ENCODE peak calls at places on chromosome 17, in six cellular contexts. C is CD4-positive, CD25-positive, alpha-beta regulatory T cell; M is thoracic aorta; D is heart right ventricle; U is endothelial cell of umbilical vein; H is sigmoid colon. S is an unnamed sample. For H3K9me3, the result is how much of the 10 kb centered on the place peaks cover.

GRCh38 chr17:38556234-38556633 is 49.5 kb downstream of the SRCIN1 start:
- DNase-seq in C (no peak), M (no peak), D (no peak), U (no peak), H (no peak), S (no peak)

GRCh38 chr17:76700627-76701470 is 9.9 kb downstream of the MXRA7 start:
- DNase-seq in C (no peak), M (peak), D (peak), U (peak), H (peak), S (no peak)

GRCh38 chr17:45016823-45017222 is 34.6 kb downstream of the DCAKD start:
- DNase-seq in C (no peak), M (no peak), D (no peak), U (no peak), H (no peak), S (no peak)

GRCh38 chr17:79125503-79125902 is 50.9 kb downstream of the ENGASE start:
- DNase-seq in C (no peak), M (no peak), D (no peak), U (no peak), H (no peak), S (no peak)

GRCh38 chr17:82008941-82009405 is 13.7 kb downstream of the CENPX start:
- DNase-seq in C (no peak), M (no peak), D (peak), U (no peak), H (no peak), S (no peak)

GRCh38 chr17:59779521-59779920 is 72.1 kb downstream of the VMP1 start:
- DNase-seq in C (no peak), M (no peak), D (no peak), U (no peak), H (no peak), S (no peak)

GRCh38 chr17:28912938-28913333 is 10.1 kb upstream of the DHRS13 start:
- DNase-seq in C (no peak), M (no peak), D (no peak), U (no peak), H (no peak), S (no peak)

GRCh38 chr17:76948726-76949342 is 80.6 kb downstream of the MGAT5B start:
- DNase-seq in C (no peak), M (no peak), D (no peak), U (no peak), H (no peak), S (no peak)

GRCh38 chr17:48724241-48725004 is 1.4 kb downstream of the PRAC2 start:
- DNase-seq in C (peak), M (peak), D (peak), U (peak), H (peak), S (peak)

GRCh38 chr17:1651559-1651844 is 1.8 kb upstream of the RILP start:
- DNase-seq in C (no peak), M (no peak), D (no peak), U (no peak), H (no peak), S (no peak)

GRCh38 chr17:40065771-40066510 is 3.2 kb downstream of the THRA start:
- DNase-seq in C (no peak), M (no peak), D (no peak), U (no peak), H (peak), S (no peak)

GRCh38 chr17:47201168-47201567 is 8.0 kb upstream of the MYL4 start:
- DNase-seq in C (no peak), M (no peak), D (no peak), U (no peak), H (no peak), S (no peak)

GRCh38 chr17:15965510-15965909 is 20.6 kb downstream of the ADORA2B start:
- DNase-seq in C (no peak), M (no peak), D (no peak), U (no peak), H (peak), S (no peak)

GRCh38 chr17:51014129-51014528 is 106.5 kb downstream of the SPAG9 start:
- DNase-seq in C (no peak), M (no peak), D (no peak), U (no peak), H (no peak), S (no peak)

GRCh38 chr17:16925461-16926060 is 46.4 kb downstream of the TNFRSF13B start:
- DNase-seq in C (no peak), M (no peak), D (no peak), U (no peak), H (no peak), S (no peak)

GRCh38 chr17:50219345-50219744 is 17.9 kb upstream of the COL1A1 start:
- DNase-seq in C (no peak), M (no peak), D (no peak), U (no peak), H (no peak), S (no peak)

GRCh38 chr17:35981908-35982330 is 622 bp upstream of the CCL16 start:
- DNase-seq in C (no peak), M (no peak), D (no peak), U (no peak), H (no peak), S (no peak)

GRCh38 chr17:29179232-29180036 is 764 bp downstream of the MYO18A start:
- DNase-seq in C (no peak), M (no peak), D (peak), U (peak), H (no peak), S (no peak)

GRCh38 chr17:15270628-15271381 is 5.7 kb upstream of the PMP22 start:
- DNase-seq in C (no peak), M (no peak), D (no peak), U (no peak), H (no peak), S (no peak)

GRCh38 chr17:59378621-59379194 is 47.3 kb downstream of the YPEL2 start:
- DNase-seq in C (no peak), M (no peak), D (no peak), U (peak), H (peak), S (no peak)

GRCh38 chr17:42286411-42287295 is 1.6 kb upstream of the STAT5A start:
- DNase-seq in C (no peak), M (no peak), D (peak), U (no peak), H (peak), S (no peak)

GRCh38 chr17:49822829-49823228 is 25.0 kb downstream of the TAC4 start:
- DNase-seq in C (no peak), M (no peak), D (peak), U (no peak), H (peak), S (no peak)

GRCh38 chr17:19958023-19958422 is 19.6 kb downstream of the AKAP10 start:
- DNase-seq in C (no peak), M (no peak), D (no peak), U (peak), H (no peak), S (no peak)
- H3K9me3 ChIP-seq in C (under half), M (under half), D (under half), U (under half), H (under half), S (under half)

GRCh38 chr17:22469941-22470340 is 777.6 kb downstream of the KCNJ18 start:
- DNase-seq in C (no peak), M (no peak), D (no peak), U (no peak), H (no peak), S (no peak)
- H3K9me3 ChIP-seq in C (under half), M (under half), D (under half), U (under half), H (under half), S (under half)

DNA sequence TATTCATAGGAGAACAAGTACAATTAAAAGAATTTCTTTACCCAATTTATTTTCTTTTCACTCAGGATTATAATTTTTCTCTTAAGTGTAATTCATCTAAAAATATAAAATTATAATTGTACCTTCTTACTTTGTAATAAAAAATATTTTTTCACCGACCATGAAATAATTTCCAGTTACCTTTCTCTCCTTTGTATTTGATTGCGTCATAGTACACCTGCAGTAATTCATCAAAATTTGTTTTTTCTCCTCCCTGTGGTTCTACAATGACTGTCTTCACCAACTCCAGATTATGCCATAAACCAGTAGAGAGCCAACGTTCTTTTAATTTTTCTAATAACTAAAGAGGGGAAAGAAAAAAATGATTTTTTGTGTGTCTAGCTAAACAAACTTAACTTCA is 119.1 kb downstream of the BRIP1 start:
- DNase-seq in C (no peak), M (no peak), D (no peak), U (no peak), H (no peak), S (no peak)
- H3K9me3 ChIP-seq in C (under half), M (under half), D (under half), U (under half), H (under half), S (under half)

DNA sequence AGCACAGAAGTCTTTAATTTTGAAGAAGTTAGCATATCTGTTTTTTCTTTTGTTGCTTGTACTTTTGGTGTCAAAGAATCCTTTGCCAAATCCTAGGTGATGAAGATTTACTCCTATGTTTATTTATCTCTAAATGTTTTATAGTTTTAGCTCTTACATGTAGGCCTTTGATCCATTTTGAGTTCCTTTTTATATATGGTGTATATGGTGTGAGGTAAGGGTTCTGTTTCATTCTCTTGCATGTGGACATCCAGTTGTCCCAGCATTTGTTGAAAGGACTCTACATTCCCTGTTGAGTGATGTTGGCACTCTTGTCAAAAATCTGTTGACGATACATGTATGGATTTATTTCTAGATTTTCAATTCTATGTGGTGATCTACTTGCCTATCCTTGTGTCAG is 62.2 kb downstream of the RNF213 start:
- DNase-seq in C (no peak), M (no peak), D (no peak), U (no peak), H (no peak), S (no peak)
- H3K9me3 ChIP-seq in C (under half), M (under half), D (under half), U (under half), H (under half), S (under half)

GRCh38 chr17:22411185-22411784 is 719.0 kb downstream of the KCNJ18 start:
- DNase-seq in C (no peak), M (no peak), D (no peak), U (no peak), H (peak), S (no peak)
- H3K9me3 ChIP-seq in C (under half), M (under half), D (under half), U (under half), H (under half), S (under half)

DNA sequence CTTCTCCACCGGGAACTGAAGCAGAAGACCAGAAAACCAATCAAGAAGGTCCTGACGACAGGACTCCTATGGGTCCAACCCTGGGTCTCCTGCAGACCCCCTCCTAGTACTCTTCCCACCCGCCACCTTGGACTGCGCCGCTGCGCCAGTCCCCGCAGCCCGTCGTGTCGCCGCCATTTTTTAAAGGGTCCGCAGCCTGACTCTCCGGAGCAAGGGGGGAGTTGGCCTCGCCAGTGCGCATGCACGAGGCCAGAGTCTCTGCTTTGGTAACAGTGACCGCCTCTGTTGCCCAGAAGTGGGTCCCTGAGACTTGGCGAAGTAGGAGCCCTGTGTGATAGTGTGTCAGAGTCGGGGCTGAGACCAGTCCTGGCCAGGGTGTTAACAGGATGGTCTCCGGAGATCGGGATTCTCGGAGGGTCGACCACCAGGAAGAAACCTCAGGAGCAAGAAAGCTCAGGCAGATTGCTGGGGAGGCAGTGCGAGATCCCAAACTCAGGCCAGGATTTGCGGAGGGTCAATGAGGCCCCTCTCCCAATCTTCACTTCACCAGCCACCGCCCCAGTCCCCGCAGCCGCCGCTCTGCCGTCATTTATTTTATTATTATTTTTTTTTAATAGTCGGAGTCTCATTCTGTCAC is 612.5 kb downstream of the KCNJ18 start:
- DNase-seq in C (no peak), M (no peak), D (no peak), U (no peak), H (no peak), S (no peak)
- H3K9me3 ChIP-seq in C (under half), M (under half), D (under half), U (under half), H (under half), S (under half)

S was measured in T-helper 17 cell.